ENCODE peak calls at places on chromosomes 12 and 14, in five cellular contexts. F, Q, Y, M and J are unnamed samples.

GRCh38 chr12:108696111-108696995 is 35.0 kb downstream of the CORO1C start:
- DNase-seq in Y (no peak), F (no peak), Q (peak; percentile 71), M (peak; percentile 22), J (peak; percentile 99)

GRCh38 chr12:70306676-70307075 is 59.4 kb upstream of the KCNMB4 start:
- DNase-seq in F (no peak), Y (no peak), Q (no peak), M (no peak), J (no peak)

GRCh38 chr12:101424620-101425019 is 17.0 kb upstream of the ARL1 start:
- DNase-seq in Y (no peak), Q (no peak), M (no peak), F (no peak), J (no peak)

GRCh38 chr12:24039113-24039525 is 89.6 kb upstream of the SOX5 start:
- DNase-seq in Q (peak; percentile 33), M (no peak), Y (no peak), F (no peak), J (peak; percentile 73)

GRCh38 chr12:32005496-32006125 is 46.4 kb downstream of the RESF1 start:
- DNase-seq in F (no peak), Y (no peak), M (no peak), Q (no peak), J (no peak)

GRCh38 chr14:32312010-32312331 is 17.1 kb upstream of the AKAP6 start:
- DNase-seq in M (no peak), Q (no peak), Y (no peak), F (no peak), J (no peak)

GRCh38 chr12:83016226-83016835 is 329.6 kb downstream of the TMTC2 start:
- DNase-seq in F (no peak), Q (no peak), M (peak; percentile 6), Y (no peak), J (peak; percentile 86)

GRCh38 chr12:102479984-102480383 is 379 bp downstream of the IGF1 start:
- DNase-seq in Y (no peak), Q (no peak), M (no peak), F (no peak), J (no peak)

GRCh38 chr14:92459479-92460421 is 53.8 kb upstream of the RIN3 start:
- DNase-seq in M (no peak), Y (no peak), F (no peak), Q (no peak), J (no peak)

GRCh38 chr14:54722791-54723432 is 156.0 kb downstream of the SAMD4A start:
- DNase-seq in M (no peak), Y (no peak), Q (no peak), F (no peak), J (peak; percentile 33)